ENCODE peak calls at places on chromosomes 7 and 10, in nine cellular contexts. O is fibroblast of lung; Y is GM10248; H is hypothalamus; W is tibial artery; M is activated naive CD4-positive, alpha-beta T cell treated with Interleukin-2 at 50 U/mL for 16 hours; B is activated CD4-positive, alpha-beta T cell treated with anti-CD3 and anti-CD28 coated beads, Interleukin-2, amount 50 U/mL, for 1 hour; V is AG20443; N is left ventricle myocardium inferior. P is an unnamed sample.

GRCh38 chr7:44050121-44050914 is 5.8 kb downstream of the DBNL start:
- DNase-seq in O (no peak), Y (no peak), H (no peak), W (no peak), M (no peak), B (no peak), V (no peak), N (no peak), P (peak)

GRCh38 chr7:96414931-96415292 is 93.0 kb upstream of the SLC25A13 start:
- DNase-seq in O (peak), Y (peak), H (peak), W (no peak), M (peak), B (peak), V (peak), N (no peak), P (peak)

GRCh38 chr10:11595395-11595692 is 16.1 kb downstream of the USP6NL start:
- DNase-seq in O (peak), Y (no peak), H (no peak), W (no peak), M (no peak), B (no peak), V (peak), N (no peak), P (no peak)

GRCh38 chr10:88092975-88093374 is 229.6 kb downstream of the PTEN start:
- DNase-seq in O (no peak), Y (no peak), H (no peak), W (no peak), M (no peak), B (peak), V (no peak), N (peak), P (no peak)

GRCh38 chr7:40059057-40059456 is 75.4 kb downstream of the MPLKIP start:
- DNase-seq in O (no peak), Y (no peak), H (no peak), W (no peak), M (no peak), B (no peak), V (no peak), N (no peak), P (no peak)

GRCh38 chr10:109062371-109062770 is 860.9 kb downstream of the XPNPEP1 start:
- DNase-seq in O (peak), Y (no peak), H (no peak), W (no peak), M (no peak), B (no peak), V (peak), N (no peak), P (no peak)

GRCh38 chr10:96600337-96600736 is 13.5 kb upstream of the TM9SF3 start:
- DNase-seq in O (no peak), Y (no peak), H (no peak), W (no peak), M (no peak), B (no peak), V (no peak), N (no peak), P (no peak)

GRCh38 chr10:104327745-104328635 is 10.3 kb downstream of the ITPRIP start:
- DNase-seq in O (peak), Y (no peak), H (no peak), W (peak), M (peak), B (no peak), V (peak), N (no peak), P (no peak)

GRCh38 chr10:119370046-119370770 is 162.8 kb downstream of the GRK5 start:
- DNase-seq in O (peak), Y (no peak), H (no peak), W (peak), M (no peak), B (no peak), V (peak), N (peak), P (no peak)

GRCh38 chr10:71216751-71217265 is 4.4 kb downstream of the UNC5B start:
- DNase-seq in O (peak), Y (no peak), H (no peak), W (peak), M (no peak), B (no peak), V (peak), N (no peak), P (no peak)

GRCh38 chr10:102246261-102246660 is 929 bp downstream of the GBF1 start:
- DNase-seq in O (no peak), Y (no peak), H (no peak), W (no peak), M (no peak), B (no peak), V (no peak), N (no peak), P (no peak)

GRCh38 chr7:132639983-132640382 is 63.7 kb upstream of the PLXNA4 start:
- DNase-seq in O (no peak), Y (no peak), H (no peak), W (no peak), M (no peak), B (no peak), V (no peak), N (no peak), P (no peak)

GRCh38 chr10:128186959-128187787 is 61.0 kb upstream of the MKI67 start:
- DNase-seq in O (no peak), Y (no peak), H (no peak), W (no peak), M (peak), B (no peak), V (no peak), N (no peak), P (peak)

GRCh38 chr10:113060221-113061053 is 110.4 kb downstream of the TCF7L2 start:
- DNase-seq in O (peak), Y (no peak), H (peak), W (peak), M (no peak), B (no peak), V (peak), N (peak), P (peak)

GRCh38 chr10:132907901-132908620 is 34.3 kb downstream of the CFAP46 start:
- DNase-seq in O (no peak), Y (no peak), H (no peak), W (no peak), M (no peak), B (no peak), V (no peak), N (no peak), P (peak)

GRCh38 chr10:19638173-19638872 is 177.9 kb upstream of the PLXDC2 start:
- DNase-seq in O (peak), Y (no peak), H (no peak), W (no peak), M (no peak), B (no peak), V (peak), N (no peak), P (no peak)

GRCh38 chr10:13056461-13057077 is 43.4 kb upstream of the OPTN start:
- DNase-seq in O (peak), Y (no peak), H (no peak), W (no peak), M (no peak), B (no peak), V (peak), N (no peak), P (no peak)

GRCh38 chr7:47819054-47819920 is 129.0 kb downstream of the PKD1L1 start:
- DNase-seq in O (peak), Y (peak), H (peak), W (peak), M (peak), B (peak), V (peak), N (peak), P (peak)

GRCh38 chr10:50604049-50604640 is 19.6 kb downstream of the SGMS1 start:
- DNase-seq in O (peak), Y (peak), H (no peak), W (no peak), M (no peak), B (no peak), V (peak), N (no peak), P (no peak)

GRCh38 chr10:132710746-132711617 is 75.0 kb downstream of the NKX6-2 start:
- DNase-seq in O (no peak), Y (no peak), H (no peak), W (peak), M (no peak), B (no peak), V (no peak), N (peak), P (no peak)

GRCh38 chr10:97788552-97789442 is 17.0 kb upstream of the SFRP5 start:
- DNase-seq in O (no peak), Y (no peak), H (no peak), W (no peak), M (no peak), B (no peak), V (no peak), N (peak), P (no peak)

GRCh38 chr7:52749880-52750279 is 285.6 kb upstream of the POM121L12 start:
- DNase-seq in O (no peak), Y (no peak), H (no peak), W (no peak), M (no peak), B (no peak), V (no peak), N (no peak), P (no peak)

GRCh38 chr7:19146699-19147098 is 1.5 kb upstream of the FERD3L start:
- DNase-seq in O (peak), Y (peak), H (no peak), W (no peak), M (no peak), B (no peak), V (no peak), N (no peak), P (no peak)

GRCh38 chr7:54037873-54038272 is 504.3 kb upstream of the VSTM2A start:
- DNase-seq in O (no peak), Y (no peak), H (no peak), W (no peak), M (no peak), B (no peak), V (no peak), N (no peak), P (no peak)

GRCh38 chr7:119943932-119944600 is 328.9 kb upstream of the KCND2 start:
- DNase-seq in O (no peak), Y (no peak), H (no peak), W (no peak), M (no peak), B (no peak), V (no peak), N (no peak), P (no peak)

GRCh38 chr10:17144032-17144431 is 14.4 kb upstream of the CUBN start:
- DNase-seq in O (no peak), Y (no peak), H (no peak), W (no peak), M (no peak), B (no peak), V (no peak), N (no peak), P (no peak)

GRCh38 chr7:51226916-51227535 is 89.6 kb downstream of the COBL start:
- DNase-seq in O (no peak), Y (no peak), H (no peak), W (no peak), M (no peak), B (no peak), V (no peak), N (no peak), P (no peak)

GRCh38 chr7:155226261-155227003 is 71.2 kb upstream of the INSIG1 start:
- DNase-seq in O (no peak), Y (no peak), H (no peak), W (no peak), M (no peak), B (no peak), V (no peak), N (no peak), P (no peak)

GRCh38 chr10:133278577-133279265 is 2.1 kb upstream of the ADAM8 start:
- DNase-seq in O (peak), Y (peak), H (peak), W (no peak), M (peak), B (peak), V (no peak), N (peak), P (no peak)

GRCh38 chr7:139114018-139114417 is 4.5 kb upstream of the ZC3HAV1 start:
- DNase-seq in O (no peak), Y (no peak), H (no peak), W (no peak), M (no peak), B (no peak), V (no peak), N (no peak), P (no peak)

P was measured in posterior cingulate gyrus.